ENCODE peak calls at places on chromosomes 12 and 14, in eight cellular contexts. Y, P, I, M, T, O, Q and R are unnamed samples.
A peak's percentile ranks its signal among the peaks of the same experiment; 100 is the strongest.

GRCh38 chr12:10563002-10563401 is 50.4 kb downstream of the MAGOHB start:
- DNase-seq in Y (no peak), P (no peak), I (no peak), M (no peak), T (no peak), O (no peak), Q (no peak), R (no peak)

GRCh38 chr12:49332441-49332861 is 4.5 kb downstream of the C1QL4 start:
- DNase-seq in Y (no peak), P (no peak), I (no peak), M (no peak), T (no peak), O (no peak), Q (no peak), R (no peak)

GRCh38 chr12:85266391-85266790 is 13.6 kb upstream of the ALX1 start:
- DNase-seq in Y (no peak), P (no peak), I (no peak), M (no peak), T (no peak), O (no peak), Q (no peak), R (no peak)

GRCh38 chr12:27025116-27025515 is 2.8 kb downstream of the MED21 start:
- DNase-seq in Y (no peak), P (no peak), I (peak; percentile 15), M (no peak), T (no peak), O (no peak), Q (no peak), R (no peak)

GRCh38 chr14:22650960-22651521 is 6.9 kb upstream of the OR6J1 start:
- DNase-seq in Y (no peak), P (no peak), I (no peak), M (no peak), T (no peak), O (no peak), Q (no peak), R (no peak)

GRCh38 chr12:77924703-77925102 is 94.0 kb downstream of the NAV3 start:
- DNase-seq in Y (no peak), P (no peak), I (peak; percentile 52), M (no peak), T (no peak), O (no peak), Q (no peak), R (no peak)

GRCh38 chr14:65040666-65041433 is 54.2 kb downstream of the FNTB start:
- DNase-seq in Y (no peak), P (no peak), I (peak; percentile 6), M (no peak), T (no peak), O (no peak), Q (no peak), R (no peak)

GRCh38 chr12:27822076-27822712 is 42.2 kb upstream of the MANSC4 start:
- DNase-seq in Y (no peak), P (no peak), I (peak; percentile 97), M (no peak), T (no peak), O (no peak), Q (no peak), R (no peak)

GRCh38 chr14:92495041-92495440 is 18.5 kb upstream of the RIN3 start:
- DNase-seq in Y (no peak), P (no peak), I (peak; percentile 81), M (no peak), T (no peak), O (peak; percentile 71), Q (no peak), R (no peak)

GRCh38 chr14:74973003-74973614 is 17.7 kb upstream of the PGF start:
- DNase-seq in Y (peak; percentile 39), P (peak; percentile 28), I (peak; percentile 44), M (peak; percentile 83), T (no peak), O (peak; percentile 52), Q (peak; percentile 49), R (no peak)

GRCh38 chr12:52005903-52006703 is 643 bp upstream of the TAMALIN start:
- DNase-seq in Y (peak; percentile 31), P (peak; percentile 75), I (no peak), M (peak; percentile 68), T (no peak), O (peak; percentile 87), Q (peak; percentile 56), R (peak; percentile 47)

GRCh38 chr14:55136868-55137785 is 8.1 kb downstream of the LGALS3 start:
- DNase-seq in Y (peak; percentile 88), P (peak; percentile 41), I (peak; percentile 88), M (peak; percentile 90), T (peak; percentile 87), O (no peak), Q (peak; percentile 89), R (peak; percentile 73)

GRCh38 chr12:74129702-74130101 is 407.9 kb upstream of the ATXN7L3B start:
- DNase-seq in Y (no peak), P (no peak), I (no peak), M (no peak), T (no peak), O (no peak), Q (no peak), R (no peak)

GRCh38 chr12:58711968-58712367 is 208.3 kb downstream of the LRIG3 start:
- DNase-seq in Y (no peak), P (no peak), I (peak; percentile 80), M (no peak), T (no peak), O (no peak), Q (no peak), R (no peak)

GRCh38 chr12:12376636-12377448 is 20.0 kb downstream of the BORCS5 start:
- DNase-seq in Y (peak; percentile 19), P (no peak), I (peak; percentile 86), M (no peak), T (no peak), O (peak; percentile 31), Q (peak; percentile 50), R (no peak)

GRCh38 chr14:84036863-84037262 is 1493.1 kb upstream of the FLRT2 start:
- DNase-seq in Y (no peak), P (no peak), I (peak; percentile 42), M (no peak), T (no peak), O (no peak), Q (no peak), R (no peak)

GRCh38 chr14:24138396-24139271 is 2.6 kb downstream of the PSME1 start:
- DNase-seq in Y (no peak), P (no peak), I (no peak), M (no peak), T (no peak), O (no peak), Q (no peak), R (no peak)

GRCh38 chr14:24136684-24137528 is 912 bp downstream of the PSME1 start:
- DNase-seq in Y (no peak), P (no peak), I (no peak), M (no peak), T (no peak), O (no peak), Q (no peak), R (no peak)

GRCh38 chr14:24141030-24141880 is at the start of gene EMC9:
- DNase-seq in Y (peak; percentile 100), P (peak; percentile 100), I (peak; percentile 99), M (peak; percentile 100), T (peak; percentile 100), O (peak; percentile 100), Q (peak; percentile 100), R (peak; percentile 100)

GRCh38 chr14:24137529-24138395 is 1.8 kb downstream of the PSME1 start:
- DNase-seq in Y (no peak), P (no peak), I (no peak), M (no peak), T (no peak), O (no peak), Q (no peak), R (no peak)

DNA sequence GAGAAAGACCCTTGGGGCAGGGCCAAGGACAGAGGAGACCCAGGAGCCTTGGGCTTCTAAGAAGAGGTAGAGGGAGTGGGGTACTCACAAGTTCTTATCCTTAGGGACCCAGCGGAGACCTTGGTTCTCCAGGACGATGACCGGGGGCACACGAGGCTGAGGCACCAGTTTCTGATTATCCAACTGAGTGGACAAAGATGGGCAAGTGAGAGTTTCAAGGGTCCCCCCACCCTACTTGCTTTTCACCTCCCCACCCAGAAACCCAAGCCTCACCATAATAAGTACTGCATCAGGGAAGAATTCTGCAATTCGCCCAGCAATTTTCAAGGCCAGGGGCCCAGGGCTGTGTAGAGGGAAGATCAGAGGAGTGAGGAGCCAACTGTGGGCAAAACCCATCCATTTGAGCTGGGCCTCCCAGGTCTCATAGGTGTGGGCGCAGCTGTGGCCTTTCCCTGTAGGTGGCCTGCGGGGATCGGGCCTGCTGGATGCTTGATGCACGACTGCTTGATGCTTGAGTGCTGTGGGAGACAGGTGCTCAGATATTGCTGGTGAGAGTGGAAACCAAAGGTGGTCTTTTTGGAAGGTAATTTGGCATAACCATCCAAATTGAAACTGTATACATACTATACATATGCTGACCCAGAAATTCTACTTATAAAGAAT is 2.0 kb downstream of the EMC9 start:
- DNase-seq in Y (no peak), P (no peak), I (no peak), M (no peak), T (no peak), O (no peak), Q (no peak), R (no peak)
- TF ChIP-seq POLR2A in Y (no peak), P (no peak), I (no peak), M (no peak), T (no peak), O (no peak), Q (no peak), R (no peak)

GRCh38 chr12:133215724-133216123 is 20.0 kb downstream of the ANHX start:
- DNase-seq in Y (no peak), P (no peak), I (no peak), M (no peak), T (no peak), O (no peak), Q (no peak), R (no peak)
- H3K9me3 ChIP-seq in Y (no peaks in the 10 kb centered on the region), P (peaks cover 38% of the 10 kb centered on the region), I (peaks cover 66% of the 10 kb centered on the region), M (peaks cover 18% of the 10 kb centered on the region), T (peaks cover 23% of the 10 kb centered on the region), O (peaks cover 74% of the 10 kb centered on the region), Q (no peaks in the 10 kb centered on the region), R (peaks cover 4% of the 10 kb centered on the region)

GRCh38 chr12:113299619-113300237 is 35.2 kb downstream of the SLC8B1 start:
- DNase-seq in Y (peak; percentile 97), P (peak; percentile 30), I (peak; percentile 73), M (peak; percentile 83), T (peak; percentile 78), O (peak; percentile 93), Q (peak; percentile 49), R (no peak)
- TF ChIP-seq POLR2A in Y (peak; percentile 61), P (no peak), I (peak; percentile 20), M (no peak), T (no peak), O (no peak), Q (no peak), R (no peak)

GRCh38 chr14:105836160-105836559 is 309.8 kb downstream of the TMEM121 start:
- DNase-seq in Y (no peak), P (no peak), I (no peak), M (no peak), T (no peak), O (no peak), Q (no peak), R (no peak)
- H3K9me3 ChIP-seq in Y (no peaks in the 10 kb centered on the region), P (no peaks in the 10 kb centered on the region), I (peaks cover 54% of the 10 kb centered on the region), M (no peaks in the 10 kb centered on the region), T (no peaks in the 10 kb centered on the region), O (no peaks in the 10 kb centered on the region), Q (no peaks in the 10 kb centered on the region), R (no peaks in the 10 kb centered on the region)